ENCODE peak calls at places on chromosomes 12 and 14, in six cellular contexts. One of them, this sample, is unnamed.

GRCh38 chr14:36498938-36499337 is 21.1 kb downstream of the NKX2-1 start:
- DNase-seq in fibroblast of the conjunctiva: no peak
- DNase-seq in GDM1: no peak
- DNase-seq in naive thymus-derived CD4-positive, alpha-beta T cell: no peak
- DNase-seq in fibroblast of mammary gland: no peak
- DNase-seq in NCI-H1105: no peak
- DNase-seq in this sample: no peak

GRCh38 chr12:23217158-23217557 is 592.2 kb downstream of the ETNK1 start:
- DNase-seq in fibroblast of the conjunctiva: no peak
- DNase-seq in GDM1: no peak
- DNase-seq in naive thymus-derived CD4-positive, alpha-beta T cell: no peak
- DNase-seq in fibroblast of mammary gland: no peak
- DNase-seq in NCI-H1105: no peak
- DNase-seq in this sample: no peak

GRCh38 chr14:30882431-30882830 is 8.1 kb downstream of the COCH start:
- DNase-seq in fibroblast of the conjunctiva: no peak
- DNase-seq in GDM1: no peak
- DNase-seq in naive thymus-derived CD4-positive, alpha-beta T cell: no peak
- DNase-seq in fibroblast of mammary gland: no peak
- DNase-seq in NCI-H1105: no peak
- DNase-seq in this sample: no peak

GRCh38 chr12:1494856-1495255 is 99.5 kb downstream of the FBXL14 start:
- DNase-seq in fibroblast of the conjunctiva: no peak
- DNase-seq in GDM1: no peak
- DNase-seq in naive thymus-derived CD4-positive, alpha-beta T cell: no peak
- DNase-seq in fibroblast of mammary gland: no peak
- DNase-seq in NCI-H1105: no peak
- DNase-seq in this sample: no peak

GRCh38 chr12:42633594-42633993 is 44.0 kb upstream of the PRICKLE1 start:
- DNase-seq in fibroblast of the conjunctiva: no peak
- DNase-seq in GDM1: no peak
- DNase-seq in naive thymus-derived CD4-positive, alpha-beta T cell: no peak
- DNase-seq in fibroblast of mammary gland: no peak
- DNase-seq in NCI-H1105: no peak
- DNase-seq in this sample: no peak

GRCh38 chr12:131116437-131117117 is 162.9 kb downstream of the ADGRD1 start:
- DNase-seq in fibroblast of the conjunctiva: no peak
- DNase-seq in GDM1: no peak
- DNase-seq in naive thymus-derived CD4-positive, alpha-beta T cell: no peak
- DNase-seq in fibroblast of mammary gland: peak; percentile 43
- DNase-seq in NCI-H1105: peak; percentile 7
- DNase-seq in this sample: no peak

GRCh38 chr14:104953097-104953496 is 25.1 kb downstream of the AHNAK2 start:
- DNase-seq in fibroblast of the conjunctiva: no peak
- DNase-seq in GDM1: no peak
- DNase-seq in naive thymus-derived CD4-positive, alpha-beta T cell: no peak
- DNase-seq in fibroblast of mammary gland: no peak
- DNase-seq in NCI-H1105: no peak
- DNase-seq in this sample: no peak

GRCh38 chr14:31320922-31321779 is 99.2 kb downstream of the HEATR5A start:
- DNase-seq in fibroblast of the conjunctiva: no peak
- DNase-seq in GDM1: no peak
- DNase-seq in naive thymus-derived CD4-positive, alpha-beta T cell: no peak
- DNase-seq in fibroblast of mammary gland: no peak
- DNase-seq in NCI-H1105: no peak
- DNase-seq in this sample: no peak

GRCh38 chr12:68565391-68565903 is 45.3 kb upstream of the RAP1B start:
- DNase-seq in fibroblast of the conjunctiva: peak; percentile 67
- DNase-seq in GDM1: no peak
- DNase-seq in naive thymus-derived CD4-positive, alpha-beta T cell: no peak
- DNase-seq in fibroblast of mammary gland: peak; percentile 90
- DNase-seq in NCI-H1105: no peak
- DNase-seq in this sample: peak; percentile 57